ENCODE peak calls at places on chromosomes 2 and 18, in four cellular contexts. One of them, this sample, is unnamed.

GRCh38 chr2:42105330-42106256 is 57.8 kb downstream of the PKDCC start:
- DNase-seq in erythroblast: no peak
- DNase-seq in T-helper 1 cell: peak; percentile 65
- DNase-seq in COR-L47: no peak
- DNase-seq in this sample: peak; percentile 69

GRCh38 chr2:71419145-71419544 is 34.2 kb upstream of the DYSF start:
- DNase-seq in erythroblast: peak; percentile 17
- DNase-seq in T-helper 1 cell: no peak
- DNase-seq in COR-L47: no peak
- DNase-seq in this sample: no peak

GRCh38 chr2:237393523-237393922 is 20.4 kb downstream of the COL6A3 start:
- DNase-seq in erythroblast: no peak
- DNase-seq in T-helper 1 cell: no peak
- DNase-seq in COR-L47: no peak
- DNase-seq in this sample: no peak

GRCh38 chr2:227013330-227013729 is 150.7 kb downstream of the COL4A4 start:
- DNase-seq in erythroblast: no peak
- DNase-seq in T-helper 1 cell: no peak
- DNase-seq in COR-L47: no peak
- DNase-seq in this sample: no peak

GRCh38 chr18:49013961-49014604 is 63.3 kb upstream of the SMAD7 start:
- DNase-seq in erythroblast: no peak
- DNase-seq in T-helper 1 cell: no peak
- DNase-seq in COR-L47: no peak
- DNase-seq in this sample: no peak

GRCh38 chr2:68565858-68566257 is 77.5 kb upstream of the PROKR1 start:
- DNase-seq in erythroblast: peak; percentile 24
- DNase-seq in T-helper 1 cell: no peak
- DNase-seq in COR-L47: no peak
- DNase-seq in this sample: no peak

GRCh38 chr2:106057206-106057605 is 136.9 kb downstream of the UXS1 start:
- DNase-seq in erythroblast: no peak
- DNase-seq in T-helper 1 cell: no peak
- DNase-seq in COR-L47: no peak
- DNase-seq in this sample: no peak

GRCh38 chr2:239383796-239384156 is 17.0 kb downstream of the HDAC4 start:
- DNase-seq in erythroblast: no peak
- DNase-seq in T-helper 1 cell: no peak
- DNase-seq in COR-L47: no peak
- DNase-seq in this sample: no peak

GRCh38 chr2:9630001-9630749 is 622 bp downstream of the YWHAQ start:
- DNase-seq in erythroblast: peak; percentile 87
- DNase-seq in T-helper 1 cell: peak; percentile 73
- DNase-seq in COR-L47: peak; percentile 88
- DNase-seq in this sample: peak; percentile 81

GRCh38 chr18:36120297-36120696 is 8.8 kb downstream of the SLC39A6 start:
- DNase-seq in erythroblast: no peak
- DNase-seq in T-helper 1 cell: no peak
- DNase-seq in COR-L47: no peak
- DNase-seq in this sample: no peak

GRCh38 chr2:218964041-218964771 is 4.7 kb downstream of the CDK5R2 start:
- DNase-seq in erythroblast: no peak
- DNase-seq in T-helper 1 cell: no peak
- DNase-seq in COR-L47: peak; percentile 48
- DNase-seq in this sample: no peak

GRCh38 chr18:3449702-3450357 is at the start of gene TGIF1:
- DNase-seq in erythroblast: peak; percentile 88
- DNase-seq in T-helper 1 cell: peak; percentile 35
- DNase-seq in COR-L47: peak; percentile 85
- DNase-seq in this sample: no peak

GRCh38 chr2:221350621-221351020 is 221.5 kb downstream of the EPHA4 start:
- DNase-seq in erythroblast: no peak
- DNase-seq in T-helper 1 cell: no peak
- DNase-seq in COR-L47: no peak
- DNase-seq in this sample: no peak

This sample was measured in GM06990.